ENCODE peak calls at places on chromosomes 7 and 10, in eight cellular contexts. One of them, this sample, is unnamed. For H3K27me3, the result is how much of the 10 kb centered on the place peaks cover.

GRCh38 chr7:28536259-28536658 is 123.9 kb downstream of the CREB5 start:
- DNase-seq in lower lobe of right lung: no peak
- DNase-seq in endodermal cell: peak
- DNase-seq in PC-9: peak
- DNase-seq in upper lobe of right lung: no peak
- DNase-seq in transverse colon: no peak
- DNase-seq in H9: peak
- DNase-seq in RWPE2: no peak
- DNase-seq in this sample: no peak

GRCh38 chr10:44352316-44353127 is 32.4 kb downstream of the CXCL12 start:
- DNase-seq in lower lobe of right lung: no peak
- DNase-seq in endodermal cell: peak
- DNase-seq in PC-9: no peak
- DNase-seq in upper lobe of right lung: peak
- DNase-seq in transverse colon: peak
- DNase-seq in H9: no peak
- DNase-seq in RWPE2: peak
- DNase-seq in this sample: no peak

GRCh38 chr10:49347827-49348226 is 48.1 kb downstream of the DRGX start:
- DNase-seq in lower lobe of right lung: no peak
- DNase-seq in endodermal cell: no peak
- DNase-seq in PC-9: no peak
- DNase-seq in upper lobe of right lung: no peak
- DNase-seq in transverse colon: no peak
- DNase-seq in H9: no peak
- DNase-seq in RWPE2: no peak
- DNase-seq in this sample: no peak

GRCh38 chr10:76126607-76127190 is 695.3 kb downstream of the LRMDA start:
- DNase-seq in lower lobe of right lung: no peak
- DNase-seq in endodermal cell: no peak
- DNase-seq in PC-9: no peak
- DNase-seq in upper lobe of right lung: no peak
- DNase-seq in transverse colon: no peak
- DNase-seq in H9: no peak
- DNase-seq in RWPE2: no peak
- DNase-seq in this sample: no peak

GRCh38 chr10:132301371-132302330 is 6.1 kb downstream of the STK32C start:
- DNase-seq in lower lobe of right lung: no peak
- DNase-seq in endodermal cell: peak
- DNase-seq in PC-9: no peak
- DNase-seq in upper lobe of right lung: peak
- DNase-seq in transverse colon: no peak
- DNase-seq in H9: no peak
- DNase-seq in RWPE2: no peak
- DNase-seq in this sample: no peak

GRCh38 chr10:88227342-88228018 is 355.6 kb downstream of the RNLS start:
- DNase-seq in lower lobe of right lung: no peak
- DNase-seq in endodermal cell: no peak
- DNase-seq in PC-9: no peak
- DNase-seq in upper lobe of right lung: no peak
- DNase-seq in transverse colon: peak
- DNase-seq in H9: no peak
- DNase-seq in RWPE2: no peak
- DNase-seq in this sample: no peak

GRCh38 chr7:155858521-155859061 is 46.3 kb upstream of the SHH start:
- DNase-seq in lower lobe of right lung: no peak
- DNase-seq in endodermal cell: peak
- DNase-seq in PC-9: peak
- DNase-seq in upper lobe of right lung: no peak
- DNase-seq in transverse colon: no peak
- DNase-seq in H9: no peak
- DNase-seq in RWPE2: no peak
- DNase-seq in this sample: peak

GRCh38 chr10:132543916-132544743 is 6.5 kb downstream of the INPP5A start:
- DNase-seq in lower lobe of right lung: no peak
- DNase-seq in endodermal cell: peak
- DNase-seq in PC-9: no peak
- DNase-seq in upper lobe of right lung: no peak
- DNase-seq in transverse colon: no peak
- DNase-seq in H9: no peak
- DNase-seq in RWPE2: no peak
- DNase-seq in this sample: no peak

GRCh38 chr7:127447326-127447945 is 54.9 kb upstream of the ZNF800 start:
- DNase-seq in lower lobe of right lung: no peak
- DNase-seq in endodermal cell: peak
- DNase-seq in PC-9: peak
- DNase-seq in upper lobe of right lung: no peak
- DNase-seq in transverse colon: peak
- DNase-seq in H9: peak
- DNase-seq in RWPE2: no peak
- DNase-seq in this sample: no peak

GRCh38 chr7:123774498-123774897 is 25.7 kb upstream of the WASL start:
- DNase-seq in lower lobe of right lung: no peak
- DNase-seq in endodermal cell: no peak
- DNase-seq in PC-9: no peak
- DNase-seq in upper lobe of right lung: no peak
- DNase-seq in transverse colon: no peak
- DNase-seq in H9: no peak
- DNase-seq in RWPE2: no peak
- DNase-seq in this sample: no peak

GRCh38 chr10:18437486-18437885 is 213.9 kb downstream of the NSUN6 start:
- DNase-seq in lower lobe of right lung: no peak
- DNase-seq in endodermal cell: no peak
- DNase-seq in PC-9: no peak
- DNase-seq in upper lobe of right lung: no peak
- DNase-seq in transverse colon: no peak
- DNase-seq in H9: no peak
- DNase-seq in RWPE2: no peak
- DNase-seq in this sample: no peak

GRCh38 chr10:51792678-51793077 is 93.3 kb upstream of the CSTF2T start:
- DNase-seq in lower lobe of right lung: no peak
- DNase-seq in endodermal cell: no peak
- DNase-seq in PC-9: no peak
- DNase-seq in upper lobe of right lung: no peak
- DNase-seq in transverse colon: no peak
- DNase-seq in H9: no peak
- DNase-seq in RWPE2: no peak
- DNase-seq in this sample: no peak

GRCh38 chr10:58438340-58438739 is 53.1 kb downstream of the TFAM start:
- DNase-seq in lower lobe of right lung: no peak
- DNase-seq in endodermal cell: no peak
- DNase-seq in PC-9: peak
- DNase-seq in upper lobe of right lung: no peak
- DNase-seq in transverse colon: no peak
- DNase-seq in H9: no peak
- DNase-seq in RWPE2: no peak
- DNase-seq in this sample: peak
- TF ChIP-seq CTCF in lower lobe of right lung: no peak
- TF ChIP-seq CTCF in endodermal cell: no peak
- TF ChIP-seq CTCF in PC-9: no peak
- TF ChIP-seq CTCF in upper lobe of right lung: no peak
- TF ChIP-seq CTCF in transverse colon: no peak
- TF ChIP-seq CTCF in H9: no peak
- TF ChIP-seq CTCF in RWPE2: no peak
- TF ChIP-seq CTCF in this sample: no peak

GRCh38 chr7:37494940-37495339 is 46.3 kb upstream of the ELMO1 start:
- DNase-seq in lower lobe of right lung: no peak
- DNase-seq in endodermal cell: no peak
- DNase-seq in PC-9: no peak
- DNase-seq in upper lobe of right lung: no peak
- DNase-seq in transverse colon: no peak
- DNase-seq in H9: no peak
- DNase-seq in RWPE2: no peak
- DNase-seq in this sample: no peak

GRCh38 chr7:37491919-37492694 is 43.4 kb upstream of the ELMO1 start:
- DNase-seq in lower lobe of right lung: no peak
- DNase-seq in endodermal cell: peak
- DNase-seq in PC-9: no peak
- DNase-seq in upper lobe of right lung: no peak
- DNase-seq in transverse colon: no peak
- DNase-seq in H9: peak
- DNase-seq in RWPE2: no peak
- DNase-seq in this sample: no peak

GRCh38 chr7:37493123-37493522 is 44.5 kb upstream of the ELMO1 start:
- DNase-seq in lower lobe of right lung: no peak
- DNase-seq in endodermal cell: no peak
- DNase-seq in PC-9: no peak
- DNase-seq in upper lobe of right lung: no peak
- DNase-seq in transverse colon: no peak
- DNase-seq in H9: no peak
- DNase-seq in RWPE2: no peak
- DNase-seq in this sample: no peak

GRCh38 chr7:37495574-37496184 is 47.0 kb upstream of the ELMO1 start:
- DNase-seq in lower lobe of right lung: no peak
- DNase-seq in endodermal cell: no peak
- DNase-seq in PC-9: peak
- DNase-seq in upper lobe of right lung: no peak
- DNase-seq in transverse colon: no peak
- DNase-seq in H9: no peak
- DNase-seq in RWPE2: no peak
- DNase-seq in this sample: no peak

GRCh38 chr7:37493810-37494209 is 45.1 kb upstream of the ELMO1 start:
- DNase-seq in lower lobe of right lung: no peak
- DNase-seq in endodermal cell: no peak
- DNase-seq in PC-9: no peak
- DNase-seq in upper lobe of right lung: no peak
- DNase-seq in transverse colon: no peak
- DNase-seq in H9: no peak
- DNase-seq in RWPE2: no peak
- DNase-seq in this sample: no peak
- H3K27me3 ChIP-seq in lower lobe of right lung: under half
- H3K27me3 ChIP-seq in endodermal cell: under half
- H3K27me3 ChIP-seq in PC-9: under half
- H3K27me3 ChIP-seq in upper lobe of right lung: under half
- H3K27me3 ChIP-seq in transverse colon: under half
- H3K27me3 ChIP-seq in H9: under half
- H3K27me3 ChIP-seq in RWPE2: under half
- H3K27me3 ChIP-seq in this sample: under half

GRCh38 chr10:71608863-71609768 is 110.5 kb downstream of the C10orf105 start:
- DNase-seq in lower lobe of right lung: peak
- DNase-seq in endodermal cell: peak
- DNase-seq in PC-9: peak
- DNase-seq in upper lobe of right lung: peak
- DNase-seq in transverse colon: peak
- DNase-seq in H9: peak
- DNase-seq in RWPE2: no peak
- DNase-seq in this sample: no peak
- TF ChIP-seq CTCF in lower lobe of right lung: peak
- TF ChIP-seq CTCF in endodermal cell: peak
- TF ChIP-seq CTCF in PC-9: peak
- TF ChIP-seq CTCF in upper lobe of right lung: peak
- TF ChIP-seq CTCF in transverse colon: peak
- TF ChIP-seq CTCF in H9: peak
- TF ChIP-seq CTCF in RWPE2: peak
- TF ChIP-seq CTCF in this sample: peak

GRCh38 chr10:117886766-117887165 is 160.0 kb downstream of the RAB11FIP2 start:
- DNase-seq in lower lobe of right lung: no peak
- DNase-seq in endodermal cell: no peak
- DNase-seq in PC-9: no peak
- DNase-seq in upper lobe of right lung: no peak
- DNase-seq in transverse colon: no peak
- DNase-seq in H9: no peak
- DNase-seq in RWPE2: no peak
- DNase-seq in this sample: no peak
- H3K27me3 ChIP-seq in lower lobe of right lung: under half
- H3K27me3 ChIP-seq in endodermal cell: under half
- H3K27me3 ChIP-seq in PC-9: under half
- H3K27me3 ChIP-seq in upper lobe of right lung: under half
- H3K27me3 ChIP-seq in transverse colon: under half
- H3K27me3 ChIP-seq in H9: under half
- H3K27me3 ChIP-seq in RWPE2: under half
- H3K27me3 ChIP-seq in this sample: under half

GRCh38 chr7:9030131-9030530 is 596.7 kb downstream of the NXPH1 start:
- DNase-seq in lower lobe of right lung: no peak
- DNase-seq in endodermal cell: no peak
- DNase-seq in PC-9: no peak
- DNase-seq in upper lobe of right lung: no peak
- DNase-seq in transverse colon: no peak
- DNase-seq in H9: no peak
- DNase-seq in RWPE2: no peak
- DNase-seq in this sample: no peak
- TF ChIP-seq CTCF in lower lobe of right lung: no peak
- TF ChIP-seq CTCF in endodermal cell: no peak
- TF ChIP-seq CTCF in PC-9: no peak
- TF ChIP-seq CTCF in upper lobe of right lung: no peak
- TF ChIP-seq CTCF in transverse colon: no peak
- TF ChIP-seq CTCF in H9: no peak
- TF ChIP-seq CTCF in RWPE2: no peak
- TF ChIP-seq CTCF in this sample: no peak

DNA sequence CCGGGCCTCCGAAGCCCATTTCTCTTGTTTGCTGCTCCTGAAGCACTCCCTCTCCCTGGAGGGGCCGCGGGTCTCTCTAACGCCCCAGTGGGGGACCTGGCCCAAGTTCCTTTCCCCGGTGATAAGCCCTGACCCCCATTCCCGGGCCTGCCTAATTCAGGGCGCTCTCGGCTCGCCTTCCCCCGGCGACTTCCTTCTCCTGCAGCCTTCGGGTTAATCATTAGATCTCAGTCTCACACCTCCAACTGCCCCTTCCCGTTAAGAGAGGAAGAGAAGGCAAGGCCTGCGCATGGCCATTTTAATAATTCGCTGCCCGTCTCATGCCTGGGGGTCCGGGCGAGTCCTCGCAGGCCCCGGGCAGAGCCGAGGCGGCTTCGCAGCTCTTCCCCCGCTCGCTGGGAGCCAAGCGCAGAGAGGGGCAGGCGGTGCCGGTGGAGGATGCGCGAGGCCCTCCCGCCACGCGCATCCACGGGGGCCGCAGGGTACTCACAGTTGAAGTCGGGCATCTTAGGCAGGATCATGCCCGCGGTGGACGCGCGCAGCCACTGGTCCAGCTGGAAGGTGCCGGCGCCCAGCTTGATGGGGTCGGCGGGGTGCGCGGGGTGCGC is 1.2 kb downstream of the MNX1 start:
- DNase-seq in lower lobe of right lung: no peak
- DNase-seq in endodermal cell: peak
- DNase-seq in PC-9: no peak
- DNase-seq in upper lobe of right lung: peak
- DNase-seq in transverse colon: peak
- DNase-seq in H9: no peak
- DNase-seq in RWPE2: no peak
- DNase-seq in this sample: peak
- H3K27me3 ChIP-seq in lower lobe of right lung: half or more
- H3K27me3 ChIP-seq in endodermal cell: half or more
- H3K27me3 ChIP-seq in PC-9: under half
- H3K27me3 ChIP-seq in upper lobe of right lung: half or more
- H3K27me3 ChIP-seq in transverse colon: half or more
- H3K27me3 ChIP-seq in H9: half or more
- H3K27me3 ChIP-seq in RWPE2: half or more
- H3K27me3 ChIP-seq in this sample: half or more